ENCODE peak calls at places on chromosomes 7 and 10, in seven cellular contexts. G, E, C, W, D, N and B are unnamed samples.

GRCh38 chr7:113086431-113086888 is at the start of gene GPR85:
- DNase-seq in N (peak), E (peak), G (peak), D (peak), C (peak), W (peak), B (peak)

GRCh38 chr10:22489467-22489866 is 144.2 kb downstream of the SPAG6 start:
- DNase-seq in G (no peak), E (no peak), N (peak), W (no peak), C (no peak), D (no peak), B (peak)

GRCh38 chr10:91042069-91042468 is 121.2 kb upstream of the ANKRD1 start:
- DNase-seq in G (no peak), W (no peak), N (no peak), E (no peak), C (no peak), D (no peak), B (no peak)

GRCh38 chr7:24821045-24821853 is 64.0 kb upstream of the GSDME start:
- DNase-seq in W (peak), C (peak), N (peak), G (no peak), D (peak), E (peak), B (peak)

GRCh38 chr7:28708033-28708451 is 250.1 kb downstream of the TRIL start:
- DNase-seq in C (peak), G (no peak), N (no peak), D (no peak), E (no peak), W (no peak), B (no peak)

GRCh38 chr7:24334627-24335026 is 50.6 kb downstream of the NPY start:
- DNase-seq in N (no peak), D (no peak), W (no peak), E (no peak), G (no peak), C (no peak), B (no peak)

GRCh38 chr7:15916666-15917388 is 230.3 kb upstream of the MEOX2 start:
- DNase-seq in G (no peak), N (no peak), C (peak), D (no peak), E (peak), W (no peak), B (no peak)

GRCh38 chr10:77857272-77857671 is 69.3 kb downstream of the DLG5 start:
- DNase-seq in C (no peak), E (no peak), G (no peak), N (no peak), W (no peak), D (peak), B (no peak)

GRCh38 chr7:133275008-133275407 is 22.1 kb downstream of the EXOC4 start:
- DNase-seq in C (no peak), W (no peak), E (no peak), N (no peak), D (no peak), G (no peak), B (no peak)

GRCh38 chr7:23205861-23206510 is 24.1 kb downstream of the NUP42 start:
- DNase-seq in D (peak), E (peak), C (peak), N (no peak), W (no peak), G (peak), B (no peak)

GRCh38 chr7:50142421-50143113 is 49.5 kb upstream of the ZPBP start:
- DNase-seq in G (no peak), E (peak), W (no peak), N (peak), C (peak), D (peak), B (no peak)

GRCh38 chr10:15262036-15262713 is 93.7 kb upstream of the NMT2 start:
- DNase-seq in G (no peak), W (peak), N (no peak), E (peak), C (peak), D (peak), B (no peak)

GRCh38 chr10:132592790-132593788 is 55.5 kb downstream of the INPP5A start:
- DNase-seq in N (no peak), G (no peak), C (no peak), D (no peak), E (peak), W (no peak), B (peak)

GRCh38 chr7:128948312-128948973 is 10.7 kb downstream of the IRF5 start:
- DNase-seq in N (peak), E (no peak), C (peak), G (no peak), W (no peak), D (no peak), B (no peak)

GRCh38 chr7:18320971-18321567 is 174.5 kb upstream of the HDAC9 start:
- DNase-seq in C (peak), N (peak), W (no peak), G (peak), D (peak), E (peak), B (peak)
- TF ChIP-seq CTCF in C (peak), N (peak), W (peak), G (peak), D (peak), E (peak), B (peak)

GRCh38 chr10:98487692-98488091 is 41.0 kb upstream of the HPS1 start:
- DNase-seq in C (no peak), N (no peak), G (no peak), D (no peak), W (no peak), E (no peak), B (no peak)
- TF ChIP-seq CTCF in C (no peak), N (no peak), G (no peak), D (no peak), W (no peak), E (no peak), B (no peak)

DNA sequence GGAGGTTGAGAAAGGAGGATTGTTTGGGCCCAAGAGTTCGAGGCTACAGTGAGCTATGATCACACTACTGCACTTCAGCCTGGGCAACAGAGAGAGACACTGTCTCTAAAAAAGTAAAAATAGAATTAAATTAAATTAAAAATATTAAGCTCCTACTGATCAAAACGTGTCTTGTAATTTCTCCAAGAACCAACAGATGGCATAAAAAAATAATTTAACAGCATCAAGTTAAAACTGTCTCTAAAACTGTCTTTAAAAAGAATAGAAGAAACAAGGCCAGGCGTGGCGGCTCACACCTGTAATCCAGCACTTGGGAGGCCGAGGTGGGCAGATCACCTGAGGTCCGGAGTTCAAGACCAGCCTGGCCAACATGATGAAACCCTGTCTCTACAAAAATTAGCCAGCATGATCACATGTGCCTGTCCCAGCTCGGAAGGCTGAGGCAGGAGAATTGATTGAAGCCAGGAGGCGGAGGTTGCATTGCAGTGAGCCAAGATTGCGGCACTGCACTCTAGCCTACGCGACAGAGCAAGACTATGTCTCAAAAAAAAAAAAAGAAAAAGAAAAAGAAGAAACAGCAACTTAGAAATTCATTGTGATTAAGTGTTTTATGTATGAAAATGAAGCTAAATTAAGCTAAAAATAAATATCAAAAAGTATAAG is 24.5 kb downstream of the MTPAP start:
- DNase-seq in G (no peak), D (no peak), N (no peak), C (no peak), E (peak), W (no peak), B (no peak)
- TF ChIP-seq CTCF in G (no peak), D (no peak), N (no peak), C (no peak), E (peak), W (no peak), B (no peak)

GRCh38 chr7:47937065-47937687 is 11.1 kb downstream of the PKD1L1 start:
- DNase-seq in G (no peak), N (no peak), E (peak), C (no peak), D (no peak), W (no peak), B (peak)

GRCh38 chr7:47939425-47940036 is 8.7 kb downstream of the PKD1L1 start:
- DNase-seq in G (no peak), N (no peak), E (no peak), D (no peak), C (no peak), W (no peak), B (no peak)

GRCh38 chr7:47940482-47941001 is 7.7 kb downstream of the PKD1L1 start:
- DNase-seq in W (no peak), G (no peak), C (peak), E (peak), D (no peak), N (no peak), B (no peak)

GRCh38 chr7:47937711-47938573 is 10.3 kb downstream of the PKD1L1 start:
- DNase-seq in N (no peak), G (no peak), E (no peak), W (no peak), C (no peak), D (no peak), B (no peak)

DNA sequence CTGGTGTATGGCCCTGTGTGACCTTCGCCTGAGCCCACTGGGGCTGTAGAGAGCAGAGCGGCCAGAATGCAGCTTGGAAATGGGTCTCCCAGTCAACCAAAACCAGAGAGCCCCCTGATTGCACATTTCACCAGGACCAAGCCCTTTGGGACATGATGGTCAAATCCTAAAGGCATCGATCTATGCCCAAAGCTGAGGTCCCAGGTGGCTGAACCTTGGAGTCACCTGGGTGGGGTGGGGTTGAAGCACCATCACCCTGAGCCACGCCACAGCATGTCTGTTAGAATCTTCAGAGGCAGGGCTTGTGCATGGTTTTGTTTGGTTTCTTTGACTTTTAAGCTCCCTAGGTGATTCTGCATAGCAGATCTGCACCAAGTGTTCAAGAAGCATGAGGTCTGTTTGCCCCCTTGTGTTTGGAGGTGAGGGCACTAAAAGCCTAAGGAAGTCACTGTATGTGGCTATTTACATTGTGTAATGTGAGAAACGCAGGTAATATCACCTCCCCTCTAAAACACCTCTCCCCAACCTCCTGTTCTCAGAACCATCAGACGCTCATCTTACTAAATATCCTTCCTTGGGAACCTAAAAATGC is 9.6 kb downstream of the PKD1L1 start:
- DNase-seq in N (no peak), E (no peak), C (no peak), D (no peak), W (no peak), G (no peak), B (no peak)
- TF ChIP-seq CTCF in N (no peak), E (peak), C (no peak), D (no peak), W (no peak), G (no peak), B (peak)

DNA sequence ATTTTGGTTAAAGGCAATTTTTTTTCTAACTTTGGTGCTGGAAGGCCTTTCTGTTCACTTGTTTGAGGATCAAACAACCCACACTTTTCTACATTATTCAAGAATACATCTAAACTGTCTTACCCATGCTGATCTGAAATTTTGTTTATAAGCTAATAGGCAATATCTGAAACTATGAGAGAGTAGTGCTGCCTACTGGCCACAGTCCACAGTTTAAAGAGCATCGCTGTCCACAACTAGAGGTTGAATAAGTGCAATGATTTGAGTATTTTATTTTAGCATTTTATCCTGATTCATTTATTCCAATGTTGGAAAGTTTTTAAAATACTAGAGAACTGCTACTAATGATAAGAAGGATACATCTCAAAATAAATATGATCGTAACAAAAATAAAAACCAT is 306.9 kb downstream of the ELMO1 start:
- DNase-seq in N (no peak), G (no peak), E (no peak), D (no peak), W (no peak), C (no peak), B (no peak)
- TF ChIP-seq CTCF in N (no peak), G (no peak), E (no peak), D (no peak), W (no peak), C (no peak), B (no peak)

DNA sequence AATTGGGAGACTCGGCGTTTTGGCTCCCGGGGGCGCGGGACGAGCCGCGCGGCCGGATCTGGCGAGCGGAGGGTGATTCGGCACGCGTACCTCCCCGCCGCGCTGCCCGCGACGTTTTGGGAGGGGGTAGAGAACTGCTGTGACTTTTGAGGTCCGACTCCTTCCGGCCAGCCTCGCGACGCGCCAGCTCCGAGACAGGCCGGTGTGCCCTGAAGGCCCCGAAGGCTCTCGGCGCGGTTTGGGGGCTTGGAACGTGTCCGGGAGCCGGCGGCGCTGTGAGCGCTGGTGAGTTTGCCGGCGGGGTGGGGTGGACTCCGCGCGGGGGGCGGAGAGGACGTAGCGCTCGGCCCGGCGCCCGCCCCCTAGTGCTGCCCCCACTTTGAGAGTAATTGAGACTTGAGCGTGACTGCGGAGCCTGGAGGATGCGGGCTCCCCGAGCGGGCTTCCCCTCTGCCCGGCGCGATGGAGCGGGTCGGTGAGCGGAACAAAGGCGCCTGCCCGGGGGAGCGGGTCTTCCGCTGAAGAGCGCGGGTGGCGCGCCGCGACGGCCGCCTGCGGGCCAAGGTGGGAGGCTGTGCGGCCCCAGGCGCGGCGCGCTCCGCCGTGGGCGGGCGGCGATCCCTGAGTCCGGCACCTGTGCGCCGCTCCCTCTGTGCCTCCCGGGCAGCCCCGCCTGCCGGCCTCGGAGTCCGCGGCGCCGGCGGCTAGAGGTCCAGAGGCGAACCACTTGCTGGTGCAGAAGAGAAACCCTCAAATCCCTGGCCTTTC is at the start of gene GALNT17:
- DNase-seq in G (no peak), W (peak), C (no peak), D (no peak), E (no peak), N (no peak), B (no peak)
- TF ChIP-seq CTCF in G (no peak), W (no peak), C (no peak), D (no peak), E (no peak), N (no peak), B (no peak)